ENCODE peak calls at places on chromosomes 12 and 14, in four cellular contexts. G is choroid plexus epithelial cell; D is CD8-positive, alpha-beta memory T cell; V is nucleus accumbens. S is an unnamed sample.

GRCh38 chr12:67989184-67989965 is at the start of gene IFNG-AS1:
- DNase-seq in G (no peak), D (no peak), V (no peak), S (no peak)

GRCh38 chr14:100522616-100523021 is 64.6 kb downstream of the BEGAIN start:
- DNase-seq in G (no peak), D (no peak), V (no peak), S (no peak)

GRCh38 chr14:69845787-69846186 is 33.4 kb upstream of the SMOC1 start:
- DNase-seq in G (peak), D (no peak), V (no peak), S (no peak)

GRCh38 chr12:754238-754816 is 1.9 kb downstream of the WNK1 start:
- DNase-seq in G (peak), D (no peak), V (no peak), S (peak)

GRCh38 chr14:79573486-79573885 is 637.8 kb downstream of the DIO2 start:
- DNase-seq in G (peak), D (no peak), V (no peak), S (peak)

GRCh38 chr14:78595797-78596196 is 425.6 kb downstream of the NRXN3 start:
- DNase-seq in G (peak), D (no peak), V (peak), S (no peak)

GRCh38 chr12:15700595-15700994 is 88.6 kb downstream of the EPS8 start:
- DNase-seq in G (peak), D (no peak), V (no peak), S (peak)

GRCh38 chr14:70707138-70708038 is 65.7 kb downstream of the TTC9 start:
- DNase-seq in G (peak), D (no peak), V (no peak), S (peak)

GRCh38 chr12:110579239-110579888 is 3.8 kb downstream of the PPTC7 start:
- DNase-seq in G (no peak), D (no peak), V (no peak), S (no peak)

GRCh38 chr12:77299910-77300772 is 234.8 kb upstream of the E2F7 start:
- DNase-seq in G (peak), D (no peak), V (no peak), S (peak)

GRCh38 chr12:54824402-54824801 is 29.9 kb upstream of the MUCL1 start:
- DNase-seq in G (peak), D (no peak), V (no peak), S (no peak)

GRCh38 chr12:95787274-95787814 is 3.2 kb downstream of the NTN4 start:
- DNase-seq in G (no peak), D (no peak), V (no peak), S (no peak)

GRCh38 chr12:99745895-99746294 is 98.3 kb downstream of the GARIN6 start:
- DNase-seq in G (no peak), D (no peak), V (no peak), S (no peak)

GRCh38 chr12:21538259-21538658 is 12.2 kb downstream of the SPX start:
- DNase-seq in G (no peak), D (no peak), V (no peak), S (no peak)

GRCh38 chr12:24584032-24584675 is 364.7 kb downstream of the BCAT1 start:
- DNase-seq in G (no peak), D (no peak), V (no peak), S (no peak)

GRCh38 chr12:20212036-20212435 is 156.3 kb upstream of the PDE3A start:
- DNase-seq in G (peak), D (no peak), V (no peak), S (peak)

GRCh38 chr14:41785696-41786095 is 179.0 kb downstream of the LRFN5 start:
- DNase-seq in G (peak), D (no peak), V (no peak), S (no peak)

GRCh38 chr12:57604454-57605307 is at the start of gene DTX3:
- DNase-seq in G (peak), D (no peak), V (peak), S (no peak)

GRCh38 chr12:65306603-65307501 is 28.4 kb downstream of the MSRB3 start:
- DNase-seq in G (peak), D (no peak), V (no peak), S (peak)

GRCh38 chr12:109218996-109219395 is 90.1 kb downstream of the FOXN4 start:
- DNase-seq in G (no peak), D (no peak), V (no peak), S (no peak)